ENCODE peak calls at places on chromosomes 7 and 10, in seven cellular contexts. One of them, this sample, is unnamed.
A peak's percentile ranks its signal among the peaks of the same experiment; 100 is the strongest.

GRCh38 chr7:41217306-41217705 is 485.6 kb downstream of the INHBA start:
- DNase-seq in substantia nigra: no peak
- DNase-seq in foreskin fibroblast: no peak
- DNase-seq in NCI-H2029: no peak
- DNase-seq in DMS53: no peak
- DNase-seq in nucleus accumbens: no peak
- DNase-seq in CD4-positive, alpha-beta memory T cell: no peak
- DNase-seq in this sample: no peak

GRCh38 chr10:73629165-73629564 is 12.1 kb downstream of the MYOZ1 start:
- DNase-seq in nucleus accumbens: no peak
- DNase-seq in NCI-H2029: no peak
- DNase-seq in substantia nigra: no peak
- DNase-seq in foreskin fibroblast: no peak
- DNase-seq in DMS53: no peak
- DNase-seq in CD4-positive, alpha-beta memory T cell: no peak
- DNase-seq in this sample: no peak

GRCh38 chr10:68813554-68813953 is 13.8 kb upstream of the STOX1 start:
- DNase-seq in NCI-H2029: no peak
- DNase-seq in foreskin fibroblast: no peak
- DNase-seq in DMS53: no peak
- DNase-seq in substantia nigra: no peak
- DNase-seq in CD4-positive, alpha-beta memory T cell: no peak
- DNase-seq in nucleus accumbens: peak; percentile 34
- DNase-seq in this sample: no peak

GRCh38 chr10:7891634-7892033 is 73.3 kb downstream of the TAF3 start:
- DNase-seq in NCI-H2029: no peak
- DNase-seq in foreskin fibroblast: no peak
- DNase-seq in substantia nigra: no peak
- DNase-seq in nucleus accumbens: no peak
- DNase-seq in CD4-positive, alpha-beta memory T cell: no peak
- DNase-seq in DMS53: peak; percentile 19
- DNase-seq in this sample: no peak

GRCh38 chr7:139016931-139017511 is 18.8 kb downstream of the ZC3HAV1L start:
- DNase-seq in nucleus accumbens: peak; percentile 56
- DNase-seq in foreskin fibroblast: peak; percentile 59
- DNase-seq in DMS53: peak; percentile 90
- DNase-seq in substantia nigra: no peak
- DNase-seq in CD4-positive, alpha-beta memory T cell: peak; percentile 70
- DNase-seq in NCI-H2029: peak; percentile 78
- DNase-seq in this sample: peak; percentile 18

GRCh38 chr7:122674502-122674901 is 24.4 kb downstream of the RNF133 start:
- DNase-seq in nucleus accumbens: no peak
- DNase-seq in substantia nigra: no peak
- DNase-seq in DMS53: no peak
- DNase-seq in CD4-positive, alpha-beta memory T cell: no peak
- DNase-seq in foreskin fibroblast: no peak
- DNase-seq in NCI-H2029: peak; percentile 33
- DNase-seq in this sample: no peak

GRCh38 chr7:213324-213993 is 21.1 kb downstream of the FAM20C start:
- DNase-seq in DMS53: no peak
- DNase-seq in substantia nigra: no peak
- DNase-seq in nucleus accumbens: no peak
- DNase-seq in CD4-positive, alpha-beta memory T cell: peak; percentile 2
- DNase-seq in NCI-H2029: no peak
- DNase-seq in foreskin fibroblast: no peak
- DNase-seq in this sample: no peak

GRCh38 chr10:8975535-8975934 is 921.0 kb downstream of the GATA3 start:
- DNase-seq in NCI-H2029: no peak
- DNase-seq in DMS53: no peak
- DNase-seq in foreskin fibroblast: no peak
- DNase-seq in nucleus accumbens: no peak
- DNase-seq in substantia nigra: no peak
- DNase-seq in CD4-positive, alpha-beta memory T cell: no peak
- DNase-seq in this sample: no peak

GRCh38 chr7:140458191-140458590 is 21.1 kb downstream of the MKRN1 start:
- DNase-seq in CD4-positive, alpha-beta memory T cell: no peak
- DNase-seq in substantia nigra: no peak
- DNase-seq in NCI-H2029: no peak
- DNase-seq in DMS53: no peak
- DNase-seq in foreskin fibroblast: no peak
- DNase-seq in nucleus accumbens: no peak
- DNase-seq in this sample: no peak

GRCh38 chr10:588246-589165 is 101.0 kb downstream of the DIP2C start:
- DNase-seq in nucleus accumbens: no peak
- DNase-seq in DMS53: peak; percentile 25
- DNase-seq in substantia nigra: no peak
- DNase-seq in CD4-positive, alpha-beta memory T cell: no peak
- DNase-seq in NCI-H2029: no peak
- DNase-seq in foreskin fibroblast: no peak
- DNase-seq in this sample: no peak

GRCh38 chr7:52540041-52540440 is 495.4 kb upstream of the POM121L12 start:
- DNase-seq in DMS53: peak; percentile 72
- DNase-seq in substantia nigra: no peak
- DNase-seq in CD4-positive, alpha-beta memory T cell: no peak
- DNase-seq in nucleus accumbens: no peak
- DNase-seq in foreskin fibroblast: no peak
- DNase-seq in NCI-H2029: no peak
- DNase-seq in this sample: no peak

GRCh38 chr10:129968937-129969527 is 5.0 kb upstream of the EBF3 start:
- DNase-seq in substantia nigra: no peak
- DNase-seq in DMS53: no peak
- DNase-seq in CD4-positive, alpha-beta memory T cell: no peak
- DNase-seq in foreskin fibroblast: peak; percentile 31
- DNase-seq in NCI-H2029: peak; percentile 22
- DNase-seq in nucleus accumbens: no peak
- DNase-seq in this sample: no peak

GRCh38 chr7:55570218-55570873 is 2.0 kb downstream of the VOPP1 start:
- DNase-seq in substantia nigra: no peak
- DNase-seq in NCI-H2029: no peak
- DNase-seq in foreskin fibroblast: peak; percentile 16
- DNase-seq in CD4-positive, alpha-beta memory T cell: no peak
- DNase-seq in nucleus accumbens: no peak
- DNase-seq in DMS53: no peak
- DNase-seq in this sample: no peak

GRCh38 chr7:123460616-123461015 is 73.8 kb downstream of the IQUB start:
- DNase-seq in CD4-positive, alpha-beta memory T cell: no peak
- DNase-seq in NCI-H2029: no peak
- DNase-seq in substantia nigra: no peak
- DNase-seq in DMS53: no peak
- DNase-seq in nucleus accumbens: no peak
- DNase-seq in foreskin fibroblast: no peak
- DNase-seq in this sample: no peak

GRCh38 chr10:58457761-58458616 is 54.7 kb upstream of the BICC1 start:
- DNase-seq in nucleus accumbens: no peak
- DNase-seq in NCI-H2029: no peak
- DNase-seq in CD4-positive, alpha-beta memory T cell: no peak
- DNase-seq in DMS53: no peak
- DNase-seq in substantia nigra: no peak
- DNase-seq in foreskin fibroblast: peak; percentile 87
- DNase-seq in this sample: no peak

GRCh38 chr10:110363572-110364411 is 59.1 kb upstream of the SMNDC1 start:
- DNase-seq in DMS53: no peak
- DNase-seq in nucleus accumbens: peak; percentile 21
- DNase-seq in NCI-H2029: no peak
- DNase-seq in CD4-positive, alpha-beta memory T cell: no peak
- DNase-seq in foreskin fibroblast: no peak
- DNase-seq in substantia nigra: no peak
- DNase-seq in this sample: peak; percentile 6

GRCh38 chr10:34690403-34691049 is 124.6 kb downstream of the PARD3 start:
- DNase-seq in foreskin fibroblast: no peak
- DNase-seq in NCI-H2029: no peak
- DNase-seq in CD4-positive, alpha-beta memory T cell: no peak
- DNase-seq in DMS53: no peak
- DNase-seq in nucleus accumbens: no peak
- DNase-seq in substantia nigra: no peak
- DNase-seq in this sample: no peak

GRCh38 chr7:86784765-86785164 is 141.1 kb downstream of the GRM3 start:
- DNase-seq in NCI-H2029: no peak
- DNase-seq in nucleus accumbens: no peak
- DNase-seq in substantia nigra: no peak
- DNase-seq in foreskin fibroblast: no peak
- DNase-seq in CD4-positive, alpha-beta memory T cell: no peak
- DNase-seq in DMS53: no peak
- DNase-seq in this sample: no peak

GRCh38 chr10:59808896-59809643 is 55.8 kb upstream of the MRLN start:
- DNase-seq in NCI-H2029: peak; percentile 6
- DNase-seq in DMS53: peak; percentile 84
- DNase-seq in foreskin fibroblast: peak; percentile 18
- DNase-seq in CD4-positive, alpha-beta memory T cell: peak; percentile 48
- DNase-seq in nucleus accumbens: peak; percentile 54
- DNase-seq in substantia nigra: peak; percentile 15
- DNase-seq in this sample: peak; percentile 22

GRCh38 chr7:111910656-111911055 is 295.5 kb downstream of the DOCK4 start:
- DNase-seq in nucleus accumbens: no peak
- DNase-seq in CD4-positive, alpha-beta memory T cell: no peak
- DNase-seq in DMS53: no peak
- DNase-seq in NCI-H2029: no peak
- DNase-seq in substantia nigra: no peak
- DNase-seq in foreskin fibroblast: no peak
- DNase-seq in this sample: no peak

GRCh38 chr10:122420624-122421007 is 33.8 kb upstream of the ARMS2 start:
- DNase-seq in NCI-H2029: no peak
- DNase-seq in substantia nigra: no peak
- DNase-seq in nucleus accumbens: no peak
- DNase-seq in DMS53: no peak
- DNase-seq in CD4-positive, alpha-beta memory T cell: no peak
- DNase-seq in foreskin fibroblast: peak; percentile 10
- DNase-seq in this sample: no peak

GRCh38 chr10:72080042-72081035 is 8.0 kb downstream of the SPOCK2 start:
- DNase-seq in DMS53: no peak
- DNase-seq in foreskin fibroblast: no peak
- DNase-seq in CD4-positive, alpha-beta memory T cell: no peak
- DNase-seq in nucleus accumbens: no peak
- DNase-seq in NCI-H2029: no peak
- DNase-seq in substantia nigra: no peak
- DNase-seq in this sample: no peak

GRCh38 chr10:70477661-70478162 is 855 bp upstream of the PALD1 start:
- DNase-seq in substantia nigra: no peak
- DNase-seq in foreskin fibroblast: no peak
- DNase-seq in CD4-positive, alpha-beta memory T cell: peak; percentile 94
- DNase-seq in NCI-H2029: no peak
- DNase-seq in DMS53: peak; percentile 97
- DNase-seq in nucleus accumbens: no peak
- DNase-seq in this sample: no peak

GRCh38 chr10:82558208-82558607 is 683.2 kb downstream of the NRG3 start:
- DNase-seq in substantia nigra: no peak
- DNase-seq in nucleus accumbens: no peak
- DNase-seq in NCI-H2029: no peak
- DNase-seq in CD4-positive, alpha-beta memory T cell: no peak
- DNase-seq in DMS53: no peak
- DNase-seq in foreskin fibroblast: no peak
- DNase-seq in this sample: no peak

GRCh38 chr10:683448-684071 is 5.9 kb downstream of the DIP2C start:
- DNase-seq in nucleus accumbens: peak; percentile 32
- DNase-seq in substantia nigra: no peak
- DNase-seq in DMS53: no peak
- DNase-seq in CD4-positive, alpha-beta memory T cell: no peak
- DNase-seq in foreskin fibroblast: peak; percentile 97
- DNase-seq in NCI-H2029: no peak
- DNase-seq in this sample: no peak

This sample was measured in C1 segment of cervical spinal cord.